ENCODE peak calls at places on chromosomes 1 and 21, in seven cellular contexts. H is SJSA1; G is HFFc6; Z is NCI-H1105 treated with DMSO at 0.1 percent for 48 hours; N is stimulated activated naive CD8-positive, alpha-beta T cell treated with anti-CD3 and anti-CD28 coated beads, Interleukin-15, Interleukin-2, amounts not matched to agents 100 U/mL and 50 U/mL, for 24 hours; V is stimulated activated CD4-positive, alpha-beta T cell treated with anti-CD3 and anti-CD28 coated beads, Interleukin-2, amount 100 ng/mL, for 48 hours; I is B cell. A is an unnamed sample.

GRCh38 chr1:178643871-178644270 is 81.2 kb upstream of the RALGPS2 start:
- DNase-seq in I (no peak), G (no peak), V (no peak), Z (no peak), N (no peak), H (no peak), A (no peak)

GRCh38 chr1:30135729-30136128 is 587.7 kb downstream of the MATN1 start:
- DNase-seq in V (no peak), G (no peak), N (no peak), I (no peak), Z (no peak), H (no peak), A (no peak)

GRCh38 chr1:228810855-228811654 is 75.8 kb downstream of the RHOU start:
- DNase-seq in Z (no peak), V (no peak), N (no peak), G (no peak), H (no peak), I (no peak), A (no peak)

GRCh38 chr1:246798606-246799496 is 74.6 kb downstream of the SCCPDH start:
- DNase-seq in V (no peak), Z (no peak), N (no peak), I (no peak), H (no peak), G (no peak), A (no peak)

GRCh38 chr1:184101571-184101970 is 50.0 kb downstream of the TSEN15 start:
- DNase-seq in G (no peak), V (no peak), Z (no peak), H (no peak), N (no peak), I (no peak), A (no peak)

GRCh38 chr1:1066403-1067283 is 7.5 kb downstream of the RNF223 start:
- DNase-seq in Z (no peak), N (peak; percentile 52), G (no peak), H (no peak), V (no peak), I (no peak), A (no peak)

GRCh38 chr1:214031267-214031650 is 43.5 kb downstream of the PROX1 start:
- DNase-seq in G (no peak), N (no peak), Z (no peak), V (no peak), I (no peak), H (no peak), A (no peak)

GRCh38 chr1:204680461-204680860 is 5.1 kb downstream of the LRRN2 start:
- DNase-seq in N (no peak), I (no peak), Z (no peak), V (no peak), H (no peak), G (no peak), A (no peak)

GRCh38 chr1:70910013-70910412 is 137.6 kb downstream of the PTGER3 start:
- DNase-seq in G (no peak), N (no peak), H (no peak), I (no peak), Z (no peak), V (no peak), A (no peak)

GRCh38 chr1:75559800-75560199 is 51.1 kb downstream of the SLC44A5 start:
- DNase-seq in G (no peak), N (no peak), Z (no peak), H (no peak), V (no peak), I (no peak), A (no peak)

GRCh38 chr1:198967566-198967965 is 328.7 kb downstream of the PTPRC start:
- DNase-seq in V (no peak), N (no peak), Z (no peak), H (no peak), G (no peak), I (no peak), A (no peak)

GRCh38 chr21:16533692-16534407 is 804.1 kb downstream of the USP25 start:
- DNase-seq in V (no peak), N (no peak), I (no peak), H (no peak), Z (no peak), G (no peak), A (no peak)

GRCh38 chr1:206816390-206817287 is 44.3 kb upstream of the IL10 start:
- DNase-seq in N (no peak), I (no peak), H (no peak), V (no peak), G (no peak), Z (no peak), A (no peak)